ENCODE peak calls at places on chromosomes 13 and 19, in seven cellular contexts. T, K, X, P, R, J and V are unnamed samples.

GRCh38 chr13:32790731-32791130 is 204.5 kb downstream of the PDS5B start:
- DNase-seq in P (no peak), J (peak), R (no peak), K (no peak), X (no peak), T (no peak), V (no peak)

GRCh38 chr19:34428549-34429285 is 536 bp downstream of the UBA2 start:
- DNase-seq in X (peak), K (no peak), R (no peak), T (peak), P (no peak), J (peak), V (no peak)

GRCh38 chr13:104869501-104869900 is 1666.0 kb downstream of the EFNB2 start:
- DNase-seq in J (no peak), R (no peak), P (no peak), T (no peak), K (no peak), X (no peak), V (peak)

GRCh38 chr13:80341098-80341701 is at the start of gene SPRY2:
- DNase-seq in P (peak), J (peak), T (peak), X (peak), K (peak), R (peak), V (peak)

GRCh38 chr13:110676057-110676510 is 29.8 kb downstream of the CARS2 start:
- DNase-seq in R (no peak), X (peak), K (no peak), J (no peak), T (no peak), P (no peak), V (no peak)

GRCh38 chr13:83007226-83007625 is 875.0 kb downstream of the SLITRK1 start:
- DNase-seq in K (no peak), J (no peak), P (no peak), X (no peak), R (no peak), T (no peak), V (no peak)

GRCh38 chr13:33208290-33208990 is 77.1 kb downstream of the STARD13 start:
- DNase-seq in X (no peak), R (no peak), T (no peak), P (no peak), J (no peak), K (peak), V (no peak)

GRCh38 chr13:111371720-111372119 is 51.3 kb downstream of the TEX29 start:
- DNase-seq in P (no peak), R (no peak), J (no peak), K (no peak), X (no peak), T (no peak), V (no peak)

GRCh38 chr19:11007376-11007775 is 46.5 kb downstream of the SMARCA4 start:
- DNase-seq in P (no peak), R (no peak), X (no peak), T (no peak), J (no peak), K (no peak), V (no peak)

GRCh38 chr13:46342538-46342937 is 44.5 kb downstream of the RUBCNL start:
- DNase-seq in X (no peak), K (no peak), P (no peak), J (no peak), R (no peak), T (no peak), V (no peak)

GRCh38 chr19:4380254-4380727 is 20.1 kb downstream of the SH3GL1 start:
- DNase-seq in T (peak), J (no peak), X (peak), R (no peak), P (no peak), K (no peak), V (no peak)

GRCh38 chr19:8004723-8005513 is 523 bp downstream of the ELAVL1 start:
- DNase-seq in P (no peak), X (no peak), T (no peak), R (no peak), J (no peak), K (no peak), V (no peak)

GRCh38 chr13:52974711-52975110 is 53.9 kb upstream of the OLFM4 start:
- DNase-seq in R (no peak), J (no peak), K (no peak), X (no peak), T (no peak), P (no peak), V (no peak)

GRCh38 chr13:43285891-43286602 is 262.7 kb downstream of the DNAJC15 start:
- DNase-seq in X (no peak), P (no peak), J (no peak), T (no peak), R (no peak), K (no peak), V (peak)

GRCh38 chr13:106034201-106034600 is 501.3 kb downstream of the EFNB2 start:
- DNase-seq in R (no peak), P (no peak), J (no peak), X (no peak), K (no peak), T (no peak), V (peak)

GRCh38 chr19:7595466-7596133 is at the start of gene CAMSAP3:
- DNase-seq in J (no peak), R (no peak), P (peak), T (no peak), K (no peak), X (peak), V (no peak)

GRCh38 chr13:50762969-50763568 is 80.4 kb downstream of the DLEU7 start:
- DNase-seq in P (no peak), K (no peak), J (no peak), X (no peak), T (no peak), R (no peak), V (no peak)

GRCh38 chr19:1027020-1027952 is 878 bp downstream of the CNN2 start:
- DNase-seq in T (no peak), J (no peak), K (no peak), R (no peak), P (no peak), X (no peak), V (no peak)

GRCh38 chr13:48630791-48631190 is 22.9 kb upstream of the CYSLTR2 start:
- DNase-seq in K (peak), P (no peak), J (no peak), T (no peak), R (no peak), X (no peak), V (no peak)

GRCh38 chr19:38228491-38229439 is 4.7 kb upstream of the DPF1 start:
- DNase-seq in J (no peak), R (no peak), T (no peak), K (no peak), P (no peak), X (no peak), V (no peak)

GRCh38 chr13:109779074-109779473 is 7.3 kb downstream of the IRS2 start:
- DNase-seq in P (no peak), X (no peak), K (peak), R (no peak), T (no peak), J (no peak), V (no peak)

GRCh38 chr13:59493436-59493965 is 670.2 kb downstream of the DIAPH3 start:
- DNase-seq in X (no peak), P (no peak), R (no peak), K (no peak), J (no peak), T (no peak), V (no peak)

GRCh38 chr13:24038846-24039330 is 121.6 kb upstream of the SPATA13 start:
- DNase-seq in K (no peak), X (no peak), T (no peak), P (no peak), R (peak), J (no peak), V (peak)

GRCh38 chr19:40419066-40419612 is 6.0 kb upstream of the PRX start:
- DNase-seq in K (no peak), T (no peak), X (no peak), J (no peak), P (no peak), R (no peak), V (no peak)

GRCh38 chr19:13428352-13428751 is 77.9 kb downstream of the CACNA1A start:
- DNase-seq in T (no peak), J (no peak), K (no peak), P (no peak), X (no peak), R (no peak), V (peak)
- TF ChIP-seq CTCF in T (peak), J (peak), K (no peak), P (peak), X (no peak), R (peak), V (peak)

GRCh38 chr19:2853015-2853606 is 11.8 kb downstream of the ZNF555 start:
- DNase-seq in P (no peak), X (no peak), K (no peak), T (no peak), J (no peak), R (no peak), V (no peak)
- H3K4me3 ChIP-seq in P (no peak), X (no peak), K (no peak), T (no peak), J (no peak), R (no peak), V (no peak)

DNA sequence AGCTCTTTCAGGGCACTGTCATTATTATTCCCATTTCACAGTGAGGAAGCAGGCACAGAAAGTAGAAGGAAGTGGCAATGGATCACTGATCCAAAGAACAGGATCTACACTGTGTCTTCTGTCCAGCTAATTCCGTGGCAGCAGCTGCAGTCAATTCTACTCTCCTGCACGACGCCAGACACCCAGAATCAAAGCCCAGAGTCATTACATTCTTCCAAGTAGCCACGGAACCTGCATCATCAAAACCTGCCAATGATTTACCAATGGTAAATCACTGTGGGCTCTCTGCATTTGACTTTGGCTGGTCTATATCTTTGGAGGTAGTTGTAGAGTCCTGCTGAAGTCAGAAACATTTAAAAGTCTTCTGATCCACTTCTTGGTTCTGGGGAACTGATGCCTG is 767.7 kb downstream of the LIG4 start:
- DNase-seq in P (no peak), X (no peak), R (no peak), K (no peak), T (no peak), J (no peak), V (no peak)
- TF ChIP-seq CTCF in P (no peak), X (no peak), R (no peak), K (no peak), T (no peak), J (no peak), V (no peak)

GRCh38 chr19:13208131-13208963 is 58.1 kb downstream of the IER2 start:
- DNase-seq in X (peak), R (no peak), P (no peak), T (peak), K (no peak), J (no peak), V (no peak)
- H3K4me3 ChIP-seq in X (no peak), R (peak), P (no peak), T (peak), K (peak), J (no peak), V (no peak)